ENCODE peak calls at places on chromosomes 7 and 10, in five cellular contexts. Z, O, M, I and K are unnamed samples.
A peak's percentile ranks its signal among the peaks of the same experiment; 100 is the strongest.

GRCh38 chr10:100370976-100371706 is 24.1 kb downstream of the SCD start:
- DNase-seq in M (peak; percentile 72), I (peak; percentile 77), Z (peak; percentile 83), O (peak; percentile 87), K (peak; percentile 57)

GRCh38 chr7:107103369-107103768 is 58.9 kb downstream of the PRKAR2B start:
- DNase-seq in M (no peak), O (peak; percentile 31), Z (no peak), I (no peak), K (no peak)

GRCh38 chr10:13139150-13139549 is 22.2 kb upstream of the MCM10 start:
- DNase-seq in M (no peak), I (no peak), O (no peak), Z (no peak), K (no peak)

GRCh38 chr10:1674501-1674900 is 62.8 kb downstream of the ADARB2 start:
- DNase-seq in Z (no peak), O (no peak), I (no peak), M (no peak), K (peak; percentile 74)

GRCh38 chr7:155763721-155764431 is 48.4 kb downstream of the SHH start:
- DNase-seq in M (no peak), I (no peak), O (peak; percentile 77), Z (no peak), K (peak; percentile 76)

GRCh38 chr7:87152897-87153641 is 816 bp downstream of the DMTF1 start:
- DNase-seq in O (peak; percentile 17), M (peak; percentile 49), I (peak; percentile 38), Z (peak; percentile 53), K (peak; percentile 39)

GRCh38 chr10:113756940-113757543 is 5.6 kb downstream of the PLEKHS1 start:
- DNase-seq in O (no peak), M (no peak), Z (no peak), I (no peak), K (no peak)

GRCh38 chr10:13990392-13990805 is 340.3 kb downstream of the FRMD4A start:
- DNase-seq in O (peak; percentile 14), M (peak; percentile 21), I (no peak), Z (peak; percentile 70), K (no peak)

GRCh38 chr7:8356071-8356470 is 77.3 kb upstream of the NXPH1 start:
- DNase-seq in M (no peak), O (no peak), Z (no peak), I (no peak), K (no peak)

GRCh38 chr7:66558201-66558641 is 70.5 kb upstream of the KCTD7 start:
- DNase-seq in O (no peak), M (no peak), I (no peak), Z (no peak), K (no peak)

GRCh38 chr10:104077282-104078151 is 8.2 kb downstream of the COL17A1 start:
- DNase-seq in M (peak; percentile 55), O (no peak), Z (no peak), I (no peak), K (no peak)

GRCh38 chr7:14233898-14234174 is 244.4 kb upstream of the ETV1 start:
- DNase-seq in Z (no peak), O (no peak), I (no peak), M (peak; percentile 36), K (no peak)

GRCh38 chr10:127889605-127890195 is 3.0 kb downstream of the CLRN3 start:
- DNase-seq in I (no peak), O (peak; percentile 10), M (no peak), Z (no peak), K (no peak)

GRCh38 chr7:149291036-149291835 is 29.2 kb downstream of the ZNF783 start:
- DNase-seq in Z (no peak), I (no peak), O (no peak), M (no peak), K (no peak)

GRCh38 chr10:25818751-25819150 is 115.3 kb upstream of the MYO3A start:
- DNase-seq in Z (no peak), M (peak; percentile 74), I (no peak), O (no peak), K (no peak)

GRCh38 chr7:91634485-91635177 is 245.9 kb downstream of the MTERF1 start:
- DNase-seq in I (no peak), O (no peak), M (no peak), Z (no peak), K (no peak)

GRCh38 chr10:93473161-93473560 is 9.0 kb downstream of the MYOF start:
- DNase-seq in Z (no peak), I (no peak), M (no peak), O (no peak), K (no peak)

GRCh38 chr10:89138755-89139154 is 68.4 kb downstream of the CH25H start:
- DNase-seq in O (peak; percentile 52), M (no peak), Z (no peak), I (no peak), K (no peak)

GRCh38 chr10:43265799-43266721 is 805 bp downstream of the RASGEF1A start:
- DNase-seq in Z (no peak), M (peak; percentile 59), I (no peak), O (no peak), K (peak; percentile 54)

GRCh38 chr7:128665057-128665456 is 7.0 kb upstream of the GARIN1A start:
- DNase-seq in O (no peak), M (no peak), Z (no peak), I (no peak), K (no peak)

GRCh38 chr7:46414946-46415345 is 493.9 kb upstream of the IGFBP3 start:
- DNase-seq in O (no peak), Z (no peak), I (no peak), M (no peak), K (no peak)

GRCh38 chr10:128572696-128573095 is 446.5 kb upstream of the MKI67 start:
- DNase-seq in M (no peak), I (no peak), O (no peak), Z (no peak), K (no peak)

GRCh38 chr7:149286811-149287400 is 24.9 kb downstream of the ZNF783 start:
- DNase-seq in M (no peak), I (no peak), Z (no peak), O (peak; percentile 4), K (no peak)

GRCh38 chr7:113085781-113086390 is 741 bp downstream of the GPR85 start:
- DNase-seq in Z (no peak), I (no peak), M (peak; percentile 17), O (peak; percentile 23), K (peak; percentile 15)

GRCh38 chr7:142983825-142984224 is 21.7 kb upstream of the KEL start:
- DNase-seq in Z (no peak), I (no peak), O (no peak), M (no peak), K (no peak)

GRCh38 chr7:20269726-20270125 is 52.5 kb upstream of the MACC1 start:
- DNase-seq in Z (no peak), O (peak; percentile 33), I (no peak), M (no peak), K (no peak)

GRCh38 chr7:151310578-151310977 is 31.0 kb upstream of the NUB1 start:
- DNase-seq in O (peak; percentile 13), I (no peak), M (no peak), Z (no peak), K (no peak)

GRCh38 chr7:150388709-150389531 is 9.8 kb downstream of the ZNF775 start:
- DNase-seq in I (peak; percentile 48), O (peak; percentile 65), M (peak; percentile 52), Z (peak; percentile 93), K (no peak)

GRCh38 chr10:92405006-92405924 is 114.3 kb downstream of the MARCHF5 start:
- DNase-seq in M (peak; percentile 23), O (no peak), I (no peak), Z (no peak), K (no peak)

GRCh38 chr7:98923512-98923911 is 45.2 kb downstream of the TRRAP start:
- DNase-seq in O (no peak), M (no peak), Z (no peak), I (no peak), K (no peak)

GRCh38 chr7:117986645-117987269 is 113.5 kb upstream of the CTTNBP2 start:
- DNase-seq in I (peak; percentile 54), M (no peak), Z (no peak), O (no peak), K (no peak)

GRCh38 chr7:100888988-100889760 is at the start of gene UFSP1:
- DNase-seq in I (no peak), Z (no peak), O (no peak), M (no peak), K (no peak)

GRCh38 chr7:100890640-100891521 is 1.4 kb upstream of the UFSP1 start:
- DNase-seq in Z (no peak), O (no peak), M (peak; percentile 45), I (no peak), K (no peak)

GRCh38 chr7:100888529-100888987 is 957 bp downstream of the UFSP1 start:
- DNase-seq in O (no peak), I (no peak), Z (no peak), M (no peak), K (no peak)

GRCh38 chr7:100891555-100891954 is 2.0 kb upstream of the UFSP1 start:
- DNase-seq in I (no peak), M (no peak), Z (no peak), O (peak; percentile 34), K (no peak)

DNA sequence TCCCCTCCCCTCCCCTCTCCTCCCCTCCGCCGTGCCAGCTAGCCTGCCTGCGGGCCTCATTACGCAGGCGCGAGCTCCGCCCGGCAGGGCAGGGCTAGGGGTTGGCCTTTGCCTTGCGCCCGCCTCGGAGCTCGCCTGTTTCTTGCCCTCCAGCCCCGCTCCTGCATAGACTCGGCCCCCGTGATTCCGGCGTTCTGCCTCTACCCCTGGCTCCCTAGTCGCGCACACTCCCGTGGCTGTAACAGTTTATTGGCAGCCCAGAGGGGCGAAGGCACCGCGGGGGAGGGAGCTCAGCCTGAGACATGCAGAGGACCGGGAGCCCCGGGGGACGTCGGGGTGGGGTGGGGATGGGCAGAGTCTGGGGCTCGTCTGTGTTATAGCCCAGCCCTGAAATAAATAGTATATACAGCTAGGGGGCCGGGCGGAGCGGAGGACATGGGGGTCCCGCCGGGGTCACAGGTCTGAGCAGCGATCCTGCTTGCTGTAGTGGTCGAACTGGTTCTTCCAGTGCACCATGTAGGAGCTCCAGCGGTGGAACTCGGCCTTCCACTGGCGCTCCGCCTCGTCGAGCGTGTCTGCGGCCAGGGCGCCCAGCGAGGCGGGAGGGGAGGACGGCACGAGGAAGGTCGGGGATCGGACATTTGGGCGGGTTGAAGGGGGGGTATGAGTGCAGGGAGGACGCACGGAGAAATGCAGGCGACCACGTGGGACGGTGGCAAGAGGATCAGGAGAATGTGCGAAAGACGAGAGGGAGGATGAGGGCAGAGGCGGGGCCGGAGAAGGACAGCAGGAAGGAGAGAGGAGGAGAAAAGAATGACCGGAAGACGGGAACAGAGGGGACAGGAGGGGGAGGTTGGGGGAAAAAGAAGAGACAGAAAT is 485 bp upstream of the UFSP1 start:
- DNase-seq in O (peak; percentile 90), I (peak; percentile 92), M (peak; percentile 97), Z (peak; percentile 98), K (peak; percentile 99)
- TF ChIP-seq CTCF in O (no peak), I (no peak), M (peak; percentile 20), Z (no peak), K (no peak)

GRCh38 chr7:70775570-70776156 is 356.3 kb upstream of the GALNT17 start:
- DNase-seq in O (no peak), M (no peak), I (no peak), Z (no peak), K (peak; percentile 51)
- TF ChIP-seq CTCF in O (no peak), M (peak; percentile 42), I (no peak), Z (no peak), K (no peak)

GRCh38 chr10:121185816-121186215 is 334.7 kb downstream of the WDR11 start:
- DNase-seq in M (no peak), I (no peak), Z (no peak), O (no peak), K (no peak)
- TF ChIP-seq CTCF in M (no peak), I (no peak), Z (no peak), O (no peak), K (no peak)

GRCh38 chr10:126302195-126302594 is 86.1 kb downstream of the ADAM12 start:
- DNase-seq in I (no peak), M (peak; percentile 19), O (no peak), Z (no peak), K (no peak)

GRCh38 chr10:126302831-126303230 is 85.4 kb downstream of the ADAM12 start:
- DNase-seq in I (no peak), O (peak; percentile 4), M (peak; percentile 32), Z (no peak), K (no peak)
- TF ChIP-seq CTCF in I (no peak), O (peak; percentile 30), M (peak; percentile 40), Z (no peak), K (no peak)